ENCODE peak calls at places on chromosome 19, in nine cellular contexts. Y, C, N, U, I, B, S, V and X are unnamed samples.

GRCh38 chr19:6532244-6532999 is 1.6 kb downstream of the TNFSF9 start:
- DNase-seq in Y (no peak), C (no peak), N (no peak), U (no peak), I (no peak), B (no peak), S (no peak), V (no peak), X (no peak)

GRCh38 chr19:46728208-46728607 is 11.3 kb upstream of the PRKD2 start:
- DNase-seq in Y (no peak), C (no peak), N (no peak), U (no peak), I (no peak), B (no peak), S (no peak), V (peak), X (no peak)

GRCh38 chr19:33393286-33394005 is 19.9 kb downstream of the CEBPG start:
- DNase-seq in Y (no peak), C (no peak), N (no peak), U (no peak), I (no peak), B (no peak), S (no peak), V (peak), X (no peak)

GRCh38 chr19:11166281-11167142 is 10.9 kb upstream of the SPC24 start:
- DNase-seq in Y (no peak), C (peak), N (no peak), U (no peak), I (peak), B (peak), S (no peak), V (peak), X (no peak)

GRCh38 chr19:27906081-27906480 is 1306.9 kb downstream of the UQCRFS1 start:
- DNase-seq in Y (no peak), C (no peak), N (no peak), U (no peak), I (no peak), B (no peak), S (no peak), V (no peak), X (peak)

GRCh38 chr19:6393982-6394412 is 1.0 kb upstream of the GTF2F1 start:
- DNase-seq in Y (no peak), C (no peak), N (no peak), U (no peak), I (no peak), B (no peak), S (no peak), V (no peak), X (no peak)

GRCh38 chr19:5228932-5229777 is 111.5 kb downstream of the PTPRS start:
- DNase-seq in Y (no peak), C (no peak), N (peak), U (no peak), I (no peak), B (no peak), S (no peak), V (no peak), X (no peak)

GRCh38 chr19:3142292-3142670 is 6.4 kb downstream of the GNA15 start:
- DNase-seq in Y (peak), C (no peak), N (peak), U (peak), I (peak), B (peak), S (no peak), V (no peak), X (no peak)

GRCh38 chr19:17234911-17235617 is 9.0 kb downstream of the OCEL1 start:
- DNase-seq in Y (no peak), C (peak), N (peak), U (no peak), I (peak), B (no peak), S (peak), V (peak), X (no peak)

GRCh38 chr19:36115453-36116343 is at the start of gene TBCB:
- DNase-seq in Y (no peak), C (no peak), N (peak), U (no peak), I (peak), B (no peak), S (peak), V (peak), X (no peak)

GRCh38 chr19:14502334-14503092 is 6.6 kb upstream of the GIPC1 start:
- DNase-seq in Y (no peak), C (no peak), N (no peak), U (no peak), I (no peak), B (no peak), S (no peak), V (no peak), X (no peak)

GRCh38 chr19:23283925-23284324 is 33.7 kb upstream of the ZNF724 start:
- DNase-seq in Y (peak), C (no peak), N (no peak), U (peak), I (peak), B (no peak), S (no peak), V (peak), X (no peak)

GRCh38 chr19:55257461-55258411 is 1.1 kb downstream of the PPP6R1 start:
- DNase-seq in Y (no peak), C (no peak), N (no peak), U (no peak), I (peak), B (no peak), S (no peak), V (no peak), X (no peak)

GRCh38 chr19:38679839-38680238 is 32.4 kb downstream of the ACTN4 start:
- DNase-seq in Y (no peak), C (no peak), N (peak), U (no peak), I (no peak), B (no peak), S (no peak), V (no peak), X (no peak)

GRCh38 chr19:50798116-50798942 is 8.1 kb downstream of the ACP4 start:
- DNase-seq in Y (no peak), C (no peak), N (no peak), U (no peak), I (no peak), B (no peak), S (no peak), V (no peak), X (no peak)

GRCh38 chr19:47430041-47430802 is 10.9 kb upstream of the MEIS3 start:
- DNase-seq in Y (no peak), C (no peak), N (no peak), U (no peak), I (peak), B (no peak), S (no peak), V (no peak), X (no peak)

GRCh38 chr19:35995655-35995993 is 636 bp downstream of the SDHAF1 start:
- DNase-seq in Y (no peak), C (no peak), N (peak), U (no peak), I (peak), B (no peak), S (no peak), V (peak), X (no peak)

GRCh38 chr19:3507371-3508120 is 1.4 kb downstream of the FZR1 start:
- DNase-seq in Y (no peak), C (peak), N (no peak), U (no peak), I (no peak), B (no peak), S (no peak), V (no peak), X (no peak)

GRCh38 chr19:33368074-33368864 is 5.2 kb upstream of the CEBPG start:
- DNase-seq in Y (no peak), C (no peak), N (no peak), U (no peak), I (no peak), B (no peak), S (no peak), V (no peak), X (no peak)

GRCh38 chr19:5113101-5113557 is 144.2 kb downstream of the KDM4B start:
- DNase-seq in Y (peak), C (no peak), N (no peak), U (no peak), I (peak), B (no peak), S (no peak), V (no peak), X (no peak)

GRCh38 chr19:4652075-4652474 is 12.8 kb downstream of the TNFAIP8L1 start:
- DNase-seq in Y (no peak), C (no peak), N (no peak), U (no peak), I (no peak), B (no peak), S (no peak), V (no peak), X (no peak)

GRCh38 chr19:49873149-49873521 is 4.0 kb downstream of the AKT1S1 start:
- DNase-seq in Y (no peak), C (no peak), N (no peak), U (no peak), I (no peak), B (no peak), S (no peak), V (no peak), X (no peak)

GRCh38 chr19:5949792-5950305 is 28.1 kb downstream of the RANBP3 start:
- DNase-seq in Y (no peak), C (no peak), N (no peak), U (no peak), I (no peak), B (no peak), S (peak), V (peak), X (no peak)

GRCh38 chr19:6276447-6276846 is 3.3 kb downstream of the MLLT1 start:
- DNase-seq in Y (peak), C (peak), N (no peak), U (no peak), I (peak), B (peak), S (no peak), V (peak), X (no peak)

GRCh38 chr19:41641879-41642485 is 15.1 kb upstream of the CEACAM4 start:
- DNase-seq in Y (peak), C (no peak), N (peak), U (no peak), I (peak), B (peak), S (peak), V (no peak), X (no peak)

GRCh38 chr19:33249740-33250366 is 24.2 kb upstream of the SLC7A10 start:
- DNase-seq in Y (no peak), C (no peak), N (no peak), U (no peak), I (no peak), B (no peak), S (no peak), V (no peak), X (no peak)

GRCh38 chr19:32814046-32814445 is 55.5 kb downstream of the SLC7A9 start:
- DNase-seq in Y (no peak), C (no peak), N (no peak), U (no peak), I (no peak), B (no peak), S (no peak), V (no peak), X (no peak)

GRCh38 chr19:5719961-5720790 is at the start of the genes CATSPERD and LONP1:
- DNase-seq in Y (peak), C (peak), N (peak), U (peak), I (peak), B (peak), S (peak), V (peak), X (peak)

GRCh38 chr19:5407356-5407755 is 47.9 kb upstream of the ZNRF4 start:
- DNase-seq in Y (no peak), C (no peak), N (peak), U (no peak), I (peak), B (no peak), S (no peak), V (no peak), X (no peak)

GRCh38 chr19:41934849-41935374 is 6.7 kb upstream of the ERFL start:
- DNase-seq in Y (no peak), C (no peak), N (peak), U (no peak), I (peak), B (no peak), S (peak), V (peak), X (peak)

GRCh38 chr19:6551607-6552450 is 21.0 kb downstream of the TNFSF9 start:
- DNase-seq in Y (no peak), C (no peak), N (peak), U (no peak), I (peak), B (no peak), S (no peak), V (no peak), X (no peak)

GRCh38 chr19:4889034-4889825 is 13.5 kb downstream of the ARRDC5 start:
- DNase-seq in Y (no peak), C (no peak), N (no peak), U (no peak), I (peak), B (no peak), S (no peak), V (no peak), X (no peak)

GRCh38 chr19:54232552-54232934 is 9.7 kb upstream of the LILRB3 start:
- DNase-seq in Y (no peak), C (no peak), N (peak), U (no peak), I (no peak), B (no peak), S (no peak), V (no peak), X (no peak)

GRCh38 chr19:50567052-50567841 is 988 bp downstream of the LRRC4B start:
- DNase-seq in Y (no peak), C (no peak), N (no peak), U (no peak), I (no peak), B (no peak), S (peak), V (no peak), X (no peak)

GRCh38 chr19:48913114-48913513 is 13.0 kb downstream of the NUCB1 start:
- DNase-seq in Y (no peak), C (no peak), N (no peak), U (no peak), I (no peak), B (no peak), S (no peak), V (no peak), X (no peak)

GRCh38 chr19:41064974-41065569 is 23.2 kb upstream of the CYP2A13 start:
- DNase-seq in Y (peak), C (no peak), N (peak), U (no peak), I (peak), B (no peak), S (no peak), V (no peak), X (peak)

GRCh38 chr19:3634496-3635045 is 8.0 kb upstream of the CACTIN start:
- DNase-seq in Y (no peak), C (no peak), N (no peak), U (no peak), I (no peak), B (no peak), S (no peak), V (no peak), X (no peak)

GRCh38 chr19:3466630-3467029 is 13.7 kb downstream of the SMIM24 start:
- DNase-seq in Y (no peak), C (no peak), N (no peak), U (no peak), I (no peak), B (no peak), S (no peak), V (no peak), X (no peak)